ENCODE peak calls at places on chromosome 20, in four cellular contexts. One of them, this sample, is unnamed.

GRCh38 chr20:555933-556332 is 12.3 kb upstream of the CSNK2A1 start:
- DNase-seq in A549: no peak
- DNase-seq in K562: peak; percentile 43
- DNase-seq in GM12878: no peak
- DNase-seq in this sample: peak; percentile 9

GRCh38 chr20:16535281-16535680 is 38.0 kb downstream of the KIF16B start:
- DNase-seq in K562: no peak
- DNase-seq in GM12878: no peak
- DNase-seq in A549: no peak
- DNase-seq in this sample: no peak

GRCh38 chr20:16240355-16240754 is 332.9 kb downstream of the KIF16B start:
- DNase-seq in GM12878: no peak
- DNase-seq in A549: no peak
- DNase-seq in K562: no peak
- DNase-seq in this sample: no peak

GRCh38 chr20:54479138-54479906 is 3.9 kb downstream of the DOK5 start:
- DNase-seq in GM12878: no peak
- DNase-seq in A549: no peak
- DNase-seq in K562: no peak
- DNase-seq in this sample: peak; percentile 11

GRCh38 chr20:45311589-45312211 is 3.6 kb upstream of the MATN4 start:
- DNase-seq in GM12878: no peak
- DNase-seq in K562: peak; percentile 78
- DNase-seq in A549: peak; percentile 78
- DNase-seq in this sample: peak; percentile 42

GRCh38 chr20:54668271-54669053 is 193.1 kb downstream of the DOK5 start:
- DNase-seq in K562: peak; percentile 23
- DNase-seq in GM12878: no peak
- DNase-seq in A549: peak; percentile 18
- DNase-seq in this sample: peak; percentile 5

GRCh38 chr20:34516874-34517542 is 786 bp downstream of the DYNLRB1 start:
- DNase-seq in K562: peak; percentile 39
- DNase-seq in A549: no peak
- DNase-seq in GM12878: no peak
- DNase-seq in this sample: no peak

GRCh38 chr20:40922865-40923264 is 105.8 kb upstream of the TOP1 start:
- DNase-seq in GM12878: no peak
- DNase-seq in A549: no peak
- DNase-seq in K562: no peak
- DNase-seq in this sample: no peak

GRCh38 chr20:33649201-33649631 is 12.9 kb upstream of the C20orf144 start:
- DNase-seq in GM12878: no peak
- DNase-seq in K562: no peak
- DNase-seq in A549: no peak
- DNase-seq in this sample: no peak

GRCh38 chr20:4026093-4026601 is 10.8 kb upstream of the RNF24 start:
- DNase-seq in K562: peak; percentile 59
- DNase-seq in A549: peak; percentile 36
- DNase-seq in GM12878: no peak
- DNase-seq in this sample: peak; percentile 88

GRCh38 chr20:46355778-46356177 is 47.5 kb upstream of the CDH22 start:
- DNase-seq in K562: no peak
- DNase-seq in GM12878: no peak
- DNase-seq in A549: no peak
- DNase-seq in this sample: no peak

GRCh38 chr20:46434597-46434996 is 28.2 kb upstream of the ELMO2 start:
- DNase-seq in GM12878: no peak
- DNase-seq in A549: no peak
- DNase-seq in K562: no peak
- DNase-seq in this sample: no peak

GRCh38 chr20:18056174-18057105 is 1.3 kb downstream of the OVOL2 start:
- DNase-seq in GM12878: no peak
- DNase-seq in K562: no peak
- DNase-seq in A549: no peak
- DNase-seq in this sample: no peak

GRCh38 chr20:47481330-47482216 is 20.1 kb upstream of the NCOA3 start:
- DNase-seq in A549: no peak
- DNase-seq in GM12878: no peak
- DNase-seq in K562: no peak
- DNase-seq in this sample: no peak

GRCh38 chr20:12077835-12078374 is 160.2 kb downstream of the BTBD3 start:
- DNase-seq in A549: no peak
- DNase-seq in GM12878: no peak
- DNase-seq in K562: no peak
- DNase-seq in this sample: no peak

GRCh38 chr20:33489495-33490022 is 337 bp upstream of the CBFA2T2 start:
- DNase-seq in GM12878: peak; percentile 74
- DNase-seq in A549: peak; percentile 94
- DNase-seq in K562: peak; percentile 99
- DNase-seq in this sample: peak; percentile 95

GRCh38 chr20:43969501-43969900 is 54.8 kb downstream of the TOX2 start:
- DNase-seq in GM12878: no peak
- DNase-seq in K562: no peak
- DNase-seq in A549: no peak
- DNase-seq in this sample: no peak

GRCh38 chr20:6765469-6766058 is 1.9 kb upstream of the BMP2 start:
- DNase-seq in A549: peak; percentile 13
- DNase-seq in GM12878: no peak
- DNase-seq in K562: peak; percentile 5
- DNase-seq in this sample: peak; percentile 61

GRCh38 chr20:35174458-35175216 is 2.8 kb downstream of the PROCR start:
- DNase-seq in A549: no peak
- DNase-seq in GM12878: no peak
- DNase-seq in K562: peak; percentile 95
- DNase-seq in this sample: no peak

GRCh38 chr20:8094845-8095244 is 37.2 kb upstream of the PLCB1 start:
- DNase-seq in GM12878: no peak
- DNase-seq in K562: no peak
- DNase-seq in A549: no peak
- DNase-seq in this sample: peak; percentile 56

GRCh38 chr20:57660510-57661199 is 40.4 kb upstream of the ZBP1 start:
- DNase-seq in K562: no peak
- DNase-seq in A549: no peak
- DNase-seq in GM12878: no peak
- DNase-seq in this sample: no peak

GRCh38 chr20:36128463-36129176 is 25.9 kb upstream of the EPB41L1 start:
- DNase-seq in A549: no peak
- DNase-seq in K562: no peak
- DNase-seq in GM12878: no peak
- DNase-seq in this sample: peak; percentile 85

GRCh38 chr20:32984196-32984595 is 20.0 kb downstream of the SUN5 start:
- DNase-seq in GM12878: no peak
- DNase-seq in A549: no peak
- DNase-seq in K562: peak; percentile 34
- DNase-seq in this sample: no peak

GRCh38 chr20:32979201-32979998 is 24.8 kb downstream of the SUN5 start:
- DNase-seq in A549: no peak
- DNase-seq in K562: no peak
- DNase-seq in GM12878: no peak
- DNase-seq in this sample: no peak

GRCh38 chr20:16096756-16097326 is 476.4 kb downstream of the KIF16B start:
- DNase-seq in A549: no peak
- DNase-seq in GM12878: no peak
- DNase-seq in K562: no peak
- DNase-seq in this sample: no peak

GRCh38 chr20:4949833-4950178 is 51.5 kb downstream of the SLC23A2 start:
- DNase-seq in GM12878: no peak
- DNase-seq in K562: peak; percentile 8
- DNase-seq in A549: peak; percentile 60
- DNase-seq in this sample: peak; percentile 63

GRCh38 chr20:5100684-5101347 is 18.9 kb downstream of the PCNA start:
- DNase-seq in K562: peak; percentile 45
- DNase-seq in GM12878: no peak
- DNase-seq in A549: peak; percentile 81
- DNase-seq in this sample: peak; percentile 66

GRCh38 chr20:1187605-1188171 is 2.9 kb upstream of the TMEM74B start:
- DNase-seq in K562: peak; percentile 84
- DNase-seq in GM12878: no peak
- DNase-seq in A549: no peak
- DNase-seq in this sample: no peak

GRCh38 chr20:19802492-19803158 is 44.6 kb downstream of the RIN2 start:
- DNase-seq in A549: peak; percentile 47
- DNase-seq in K562: no peak
- DNase-seq in GM12878: no peak
- DNase-seq in this sample: peak; percentile 39

GRCh38 chr20:38523697-38524096 is 51.1 kb downstream of the RALGAPB start:
- DNase-seq in A549: no peak
- DNase-seq in K562: no peak
- DNase-seq in GM12878: no peak
- DNase-seq in this sample: peak; percentile 65

GRCh38 chr20:19552144-19552895 is 205.7 kb upstream of the RIN2 start:
- DNase-seq in A549: peak; percentile 19
- DNase-seq in GM12878: no peak
- DNase-seq in K562: no peak
- DNase-seq in this sample: peak; percentile 3

GRCh38 chr20:45020236-45020886 is 54.0 kb downstream of the STK4 start:
- DNase-seq in GM12878: no peak
- DNase-seq in K562: no peak
- DNase-seq in A549: no peak
- DNase-seq in this sample: peak; percentile 33

GRCh38 chr20:5945963-5946362 is 4.4 kb downstream of the TRMT6 start:
- DNase-seq in K562: no peak
- DNase-seq in A549: no peak
- DNase-seq in GM12878: no peak
- DNase-seq in this sample: peak; percentile 93

GRCh38 chr20:46568570-46569129 is 18.2 kb upstream of the OCSTAMP start:
- DNase-seq in K562: no peak
- DNase-seq in GM12878: no peak
- DNase-seq in A549: no peak
- DNase-seq in this sample: peak; percentile 72

GRCh38 chr20:18621004-18621403 is 33.1 kb downstream of the DTD1 start:
- DNase-seq in GM12878: no peak
- DNase-seq in K562: no peak
- DNase-seq in A549: no peak
- DNase-seq in this sample: no peak

GRCh38 chr20:37249304-37249703 is 12.3 kb downstream of the GHRH start:
- DNase-seq in A549: no peak
- DNase-seq in GM12878: no peak
- DNase-seq in K562: no peak
- DNase-seq in this sample: no peak

GRCh38 chr20:37256286-37256685 is 5.3 kb downstream of the GHRH start:
- DNase-seq in A549: no peak
- DNase-seq in K562: no peak
- DNase-seq in GM12878: no peak
- DNase-seq in this sample: no peak

GRCh38 chr20:37253087-37253486 is 8.5 kb downstream of the GHRH start:
- DNase-seq in A549: no peak
- DNase-seq in K562: no peak
- DNase-seq in GM12878: no peak
- DNase-seq in this sample: no peak

GRCh38 chr20:37254114-37254878 is 7.3 kb downstream of the GHRH start:
- DNase-seq in K562: no peak
- DNase-seq in A549: no peak
- DNase-seq in GM12878: no peak
- DNase-seq in this sample: no peak

DNA sequence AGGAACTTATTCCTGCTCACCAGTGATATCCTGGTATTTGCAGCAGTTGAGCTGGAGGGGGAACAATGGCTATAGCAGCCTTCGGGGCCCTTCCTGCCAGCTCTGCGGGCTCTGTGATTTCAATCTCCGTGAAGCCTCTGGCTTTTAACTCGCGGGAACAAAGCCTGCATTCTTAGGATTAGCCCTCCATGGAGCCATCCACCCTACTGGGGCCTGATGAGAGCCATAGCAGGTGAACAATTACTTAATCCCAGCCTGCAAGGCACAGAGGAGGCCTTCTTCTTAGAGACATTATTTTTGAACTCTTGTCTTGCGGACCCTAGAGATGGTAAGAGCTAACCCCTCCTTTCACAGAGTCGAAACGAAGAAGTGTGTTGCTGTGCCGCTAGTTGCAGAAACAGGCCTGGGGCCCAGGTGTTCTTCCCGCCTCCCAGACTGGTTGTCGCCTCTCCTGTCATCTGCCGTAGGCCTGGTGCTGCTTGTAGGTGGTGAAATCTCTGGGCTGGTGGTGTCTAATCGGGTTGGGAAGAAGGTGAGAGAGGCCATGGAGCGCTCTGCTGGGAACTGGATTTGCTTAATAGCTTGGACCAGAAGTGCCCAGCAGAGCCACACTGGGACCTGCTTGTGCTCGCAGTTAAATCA is 9.7 kb downstream of the GHRH start:
- DNase-seq in K562: no peak
- DNase-seq in GM12878: no peak
- DNase-seq in A549: no peak
- DNase-seq in this sample: no peak
- H3K4me2 ChIP-seq in K562: no peak overlapping the region
- H3K4me2 ChIP-seq in GM12878: no peak overlapping the region
- H3K4me2 ChIP-seq in A549: no peak overlapping the region
- H3K4me2 ChIP-seq in this sample: no peak overlapping the region

DNA sequence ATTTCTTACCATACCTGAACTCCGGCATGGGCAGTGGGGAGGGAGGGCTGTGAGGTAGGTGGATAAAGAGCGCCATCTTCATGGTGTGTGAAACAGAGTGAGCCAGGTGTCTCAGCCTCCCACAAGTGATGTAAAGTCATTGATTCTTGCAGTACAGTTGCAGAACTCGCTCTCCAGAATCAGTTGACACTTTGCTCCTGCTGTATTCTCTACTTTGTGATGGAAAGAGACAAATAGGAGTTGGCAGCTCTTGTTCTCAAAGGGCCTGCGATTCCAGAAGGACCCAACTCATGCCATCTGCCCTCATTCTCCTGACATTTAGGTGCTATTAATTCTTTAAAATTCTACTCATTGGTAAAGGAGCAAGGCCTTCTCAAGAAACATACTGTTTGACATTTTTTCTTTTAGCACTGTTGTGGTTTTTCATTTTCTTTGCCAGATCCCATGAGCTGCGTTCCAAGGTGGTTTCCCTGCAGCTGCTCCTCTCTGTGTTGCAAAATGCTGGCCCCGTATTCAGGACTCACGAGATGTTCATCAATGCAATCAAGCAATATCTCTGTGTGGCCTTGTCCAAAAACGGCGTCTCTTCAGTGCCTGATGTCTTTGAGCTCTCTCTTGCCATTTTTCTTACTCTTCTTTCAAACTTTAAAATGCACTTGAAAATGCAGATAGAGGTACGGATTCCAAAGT is 49.3 kb downstream of the ARFGEF2 start:
- DNase-seq in GM12878: no peak
- DNase-seq in A549: no peak
- DNase-seq in K562: no peak
- DNase-seq in this sample: no peak
- TF ChIP-seq RCOR1 in GM12878: no peak
- TF ChIP-seq RCOR1 in A549: no peak
- TF ChIP-seq RCOR1 in K562: no peak
- TF ChIP-seq RCOR1 in this sample: no peak

GRCh38 chr20:50798650-50799049 is 3.8 kb downstream of the BCAS4 start:
- DNase-seq in A549: no peak
- DNase-seq in GM12878: no peak
- DNase-seq in K562: no peak
- DNase-seq in this sample: no peak
- H3K4me2 ChIP-seq in A549: no peak overlapping the region
- H3K4me2 ChIP-seq in GM12878: peak overlapping the region; percentile 89
- H3K4me2 ChIP-seq in K562: no peak overlapping the region
- H3K4me2 ChIP-seq in this sample: no peak overlapping the region

GRCh38 chr20:63129991-63130653 is 85.8 kb downstream of the YTHDF1 start:
- DNase-seq in GM12878: no peak
- DNase-seq in K562: no peak
- DNase-seq in A549: no peak
- DNase-seq in this sample: no peak
- TF ChIP-seq RCOR1 in GM12878: no peak
- TF ChIP-seq RCOR1 in K562: no peak
- TF ChIP-seq RCOR1 in A549: no peak
- TF ChIP-seq RCOR1 in this sample: no peak

GRCh38 chr20:31695849-31696804 is 26.5 kb downstream of the BCL2L1 start:
- DNase-seq in GM12878: no peak
- DNase-seq in A549: peak; percentile 85
- DNase-seq in K562: peak; percentile 12
- DNase-seq in this sample: peak; percentile 57
- H3K4me2 ChIP-seq in GM12878: no peak overlapping the region
- H3K4me2 ChIP-seq in A549: peak overlapping the region; percentile 74
- H3K4me2 ChIP-seq in K562: peak overlapping the region; percentile 20
- H3K4me2 ChIP-seq in this sample: no peak overlapping the region

This sample was measured in IMR-90.